ENCODE peak calls at places on chromosomes 3 and 15, in eight cellular contexts. G, A, O, M, N, H, Y and X are unnamed samples.

GRCh38 chr15:83413054-83413719 is 34.0 kb upstream of the SH3GL3 start:
- ATAC-seq in G (no peak), A (no peak), O (no peak), M (no peak), N (no peak), H (no peak), Y (no peak), X (no peak)

GRCh38 chr15:66045542-66045941 is 176.3 kb downstream of the RAB11A start:
- ATAC-seq in G (no peak), A (no peak), O (no peak), M (no peak), N (no peak), H (no peak), Y (no peak), X (no peak)

GRCh38 chr3:187318819-187319616 is 27.5 kb upstream of the MASP1 start:
- ATAC-seq in G (no peak), A (peak), O (peak), M (peak), N (peak), H (no peak), Y (peak), X (no peak)

GRCh38 chr3:58414538-58415197 is 19.0 kb downstream of the PDHB start:
- ATAC-seq in G (peak), A (peak), O (peak), M (peak), N (peak), H (peak), Y (peak), X (peak)

GRCh38 chr3:116912116-116912515 is 202.5 kb downstream of the TUSC7 start:
- ATAC-seq in G (no peak), A (no peak), O (no peak), M (no peak), N (no peak), H (no peak), Y (no peak), X (no peak)

GRCh38 chr15:83380682-83381081 is 66.5 kb upstream of the SH3GL3 start:
- ATAC-seq in G (peak), A (peak), O (no peak), M (peak), N (peak), H (no peak), Y (peak), X (peak)

GRCh38 chr15:60585743-60586708 is 107.1 kb upstream of the ICE2 start:
- ATAC-seq in G (peak), A (peak), O (peak), M (peak), N (no peak), H (peak), Y (peak), X (no peak)

GRCh38 chr3:196792771-196793170 is 53.1 kb downstream of the PAK2 start:
- ATAC-seq in G (no peak), A (peak), O (no peak), M (peak), N (no peak), H (peak), Y (peak), X (no peak)

GRCh38 chr3:190345878-190346277 is 23.6 kb upstream of the CLDN1 start:
- ATAC-seq in G (no peak), A (peak), O (no peak), M (no peak), N (no peak), H (no peak), Y (no peak), X (no peak)